ENCODE peak calls at places on chromosomes 7 and 10, in four cellular contexts. W is H1, S is K562, T is HepG2. Y is an unnamed sample.

GRCh38 chr10:128174581-128175559 is 48.6 kb upstream of the MKI67 start:
- DNase-seq in W (no peak), S (no peak), T (peak), Y (no peak)

GRCh38 chr10:132055616-132056015 is 10.1 kb upstream of the JAKMIP3 start:
- DNase-seq in W (no peak), S (no peak), T (no peak), Y (no peak)

GRCh38 chr7:131035088-131035770 is 292.4 kb upstream of the MKLN1 start:
- DNase-seq in W (no peak), S (no peak), T (no peak), Y (no peak)

GRCh38 chr10:96587255-96588059 is 645 bp upstream of the TM9SF3 start:
- DNase-seq in W (no peak), S (no peak), T (peak), Y (peak)

GRCh38 chr10:71062156-71062555 is 150.2 kb upstream of the UNC5B start:
- DNase-seq in W (no peak), S (no peak), T (no peak), Y (no peak)

GRCh38 chr10:5776150-5776880 is 36.9 kb downstream of the GDI2 start:
- DNase-seq in W (no peak), S (no peak), T (no peak), Y (peak)

GRCh38 chr10:79060641-79061255 is 8.0 kb upstream of the ZMIZ1 start:
- DNase-seq in W (no peak), S (no peak), T (no peak), Y (no peak)

GRCh38 chr7:157542669-157543021 is 205.8 kb downstream of the DNAJB6 start:
- DNase-seq in W (no peak), S (no peak), T (no peak), Y (no peak)

GRCh38 chr10:124105594-124105993 is 12.2 kb upstream of the CHST15 start:
- DNase-seq in W (no peak), S (no peak), T (no peak), Y (no peak)

GRCh38 chr10:124105045-124105444 is 11.6 kb upstream of the CHST15 start:
- DNase-seq in W (no peak), S (no peak), T (no peak), Y (no peak)

GRCh38 chr10:124109261-124109660 is 15.9 kb upstream of the CHST15 start:
- DNase-seq in W (no peak), S (no peak), T (no peak), Y (no peak)

GRCh38 chr10:124104011-124104627 is 10.7 kb upstream of the CHST15 start:
- DNase-seq in W (no peak), S (no peak), T (no peak), Y (no peak)

DNA sequence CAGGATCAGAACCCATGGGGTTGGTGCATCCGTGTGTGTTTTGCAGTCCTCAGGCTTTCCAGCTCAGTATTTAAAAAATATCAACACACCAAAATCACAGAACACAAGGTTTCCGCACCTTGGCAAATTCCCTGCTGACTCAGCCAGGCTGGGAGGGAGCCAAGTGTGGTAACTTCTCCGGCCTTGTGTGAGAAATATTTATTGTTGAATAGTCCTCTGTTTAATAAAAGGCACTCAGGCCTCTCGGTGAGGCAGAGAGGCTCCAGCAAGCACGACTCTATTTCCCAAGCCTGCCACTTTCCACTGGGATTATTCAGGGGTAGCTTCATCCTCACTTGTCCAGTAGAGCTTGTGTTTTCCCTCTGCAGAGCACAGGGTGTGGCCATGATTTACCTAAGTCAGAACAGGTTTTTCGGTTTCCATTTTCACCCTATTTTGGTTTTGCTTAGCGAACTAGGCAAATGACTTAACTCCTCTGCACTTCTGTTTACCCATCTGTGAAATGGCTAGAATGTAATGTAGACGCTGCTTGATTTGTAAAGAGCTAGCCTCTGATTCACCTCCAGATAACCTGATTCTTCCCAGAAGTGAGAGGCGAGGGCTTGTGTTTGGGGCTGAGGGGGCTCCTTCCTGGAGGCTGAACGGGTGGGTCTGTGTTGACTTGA is 13.0 kb upstream of the CHST15 start:
- DNase-seq in W (no peak), S (no peak), T (peak), Y (peak)
- TF ChIP-seq RNF2 in W (no peak), S (no peak), T (no peak), Y (no peak)

GRCh38 chr10:97759981-97760345 is 11.8 kb downstream of the SFRP5 start:
- DNase-seq in W (no peak), S (no peak), T (no peak), Y (no peak)
- TF ChIP-seq RNF2 in W (no peak), S (no peak), T (no peak), Y (no peak)

GRCh38 chr7:82234457-82235049 is 209.0 kb downstream of the CACNA2D1 start:
- DNase-seq in W (no peak), S (peak), T (peak), Y (peak)
- TF ChIP-seq RNF2 in W (no peak), S (no peak), T (no peak), Y (no peak)

GRCh38 chr10:103181244-103181643 is 11.8 kb downstream of the NT5C2 start:
- DNase-seq in W (peak), S (no peak), T (no peak), Y (no peak)
- TF ChIP-seq RNF2 in W (no peak), S (no peak), T (no peak), Y (no peak)

GRCh38 chr10:86289577-86289868 is 77.1 kb downstream of the GRID1 start:
- DNase-seq in W (peak), S (peak), T (no peak), Y (no peak)
- TF ChIP-seq RNF2 in W (no peak), S (no peak), T (no peak), Y (no peak)

GRCh38 chr10:34186740-34187139 is 628.4 kb downstream of the PARD3 start:
- DNase-seq in W (no peak), S (no peak), T (no peak), Y (no peak)
- TF ChIP-seq RNF2 in W (no peak), S (no peak), T (no peak), Y (no peak)

GRCh38 chr10:119540038-119540437 is 2.5 kb downstream of the RGS10 start:
- DNase-seq in W (no peak), S (no peak), T (no peak), Y (no peak)

GRCh38 chr10:119541046-119541445 is 1.5 kb downstream of the RGS10 start:
- DNase-seq in W (no peak), S (no peak), T (no peak), Y (no peak)

GRCh38 chr10:119542990-119543813 is 683 bp upstream of the RGS10 start:
- DNase-seq in W (no peak), S (peak), T (peak), Y (peak)

GRCh38 chr10:119542357-119542989 is at the start of gene RGS10:
- DNase-seq in W (peak), S (peak), T (no peak), Y (peak)

GRCh38 chr10:119541459-119542356 is 811 bp downstream of the RGS10 start:
- DNase-seq in W (peak), S (peak), T (no peak), Y (no peak)
- TF ChIP-seq RNF2 in W (no peak), S (no peak), T (no peak), Y (no peak)

DNA sequence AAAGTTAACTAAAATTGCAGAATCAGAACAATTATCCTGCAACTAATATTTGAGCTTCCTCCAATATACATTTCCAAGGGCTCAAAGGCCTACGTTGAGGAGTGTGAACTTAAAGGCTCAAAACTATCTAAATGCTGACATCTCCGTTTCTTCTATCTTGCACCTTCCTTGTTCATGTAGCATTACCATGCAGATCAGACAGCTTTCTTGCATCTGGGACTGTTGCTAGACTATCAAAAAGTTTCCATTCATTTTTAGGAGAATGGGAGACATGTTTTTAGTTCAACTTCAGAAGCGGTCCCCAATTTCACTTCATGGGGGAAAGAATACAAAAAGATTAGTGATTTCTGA is 2.9 kb downstream of the ANKRD1 start:
- DNase-seq in W (no peak), S (no peak), T (no peak), Y (no peak)
- TF ChIP-seq RNF2 in W (no peak), S (no peak), T (no peak), Y (no peak)